ENCODE peak calls at places on chromosomes 7 and 10, in six cellular contexts. V is hepatic stellate cell, D is AG04449, C is HTR-8/SVneo, Z is psoas muscle, L is ureter. S is an unnamed sample.

GRCh38 chr10:118471863-118472262 is 123.6 kb downstream of the PRLHR start:
- DNase-seq in V (no peak), D (peak; percentile 9), C (no peak), Z (no peak), L (no peak), S (peak; percentile 29)

GRCh38 chr10:47164800-47165128 is 135.2 kb upstream of the GDF10 start:
- DNase-seq in V (no peak), D (no peak), C (no peak), Z (no peak), L (no peak), S (peak; percentile 57)

GRCh38 chr7:22576941-22577927 is 77.2 kb upstream of the STEAP1B start:
- DNase-seq in V (no peak), D (peak; percentile 98), C (no peak), Z (peak; percentile 28), L (peak; percentile 48), S (no peak)

GRCh38 chr10:72946963-72947362 is 7.6 kb downstream of the PLA2G12B start:
- DNase-seq in V (no peak), D (no peak), C (no peak), Z (no peak), L (no peak), S (no peak)

GRCh38 chr10:6173203-6173602 is 29.5 kb upstream of the PFKFB3 start:
- DNase-seq in V (no peak), D (no peak), C (no peak), Z (no peak), L (no peak), S (no peak)

GRCh38 chr7:124035706-124036105 is 2.8 kb upstream of the TMEM229A start:
- DNase-seq in V (no peak), D (no peak), C (no peak), Z (no peak), L (no peak), S (no peak)

GRCh38 chr7:11458736-11459483 is 373.1 kb downstream of the THSD7A start:
- DNase-seq in V (no peak), D (peak; percentile 14), C (no peak), Z (no peak), L (no peak), S (peak; percentile 39)

GRCh38 chr7:42236266-42237161 is 495 bp downstream of the GLI3 start:
- DNase-seq in V (peak; percentile 66), D (no peak), C (peak; percentile 49), Z (peak; percentile 55), L (peak; percentile 57), S (peak; percentile 63)

GRCh38 chr7:92698237-92698841 is 108.1 kb upstream of the FAM133B start:
- DNase-seq in V (peak; percentile 43), D (peak; percentile 67), C (no peak), Z (no peak), L (no peak), S (peak; percentile 92)

GRCh38 chr10:99529483-99530107 is 3.1 kb upstream of the NKX2-3 start:
- DNase-seq in V (no peak), D (no peak), C (no peak), Z (no peak), L (no peak), S (no peak)

GRCh38 chr7:66352071-66352470 is 146.9 kb downstream of the TPST1 start:
- DNase-seq in V (no peak), D (no peak), C (no peak), Z (no peak), L (no peak), S (peak; percentile 32)

GRCh38 chr10:113945075-113945686 is 90.7 kb downstream of the NHLRC2 start:
- DNase-seq in V (peak; percentile 45), D (peak; percentile 21), C (peak; percentile 19), Z (no peak), L (no peak), S (peak; percentile 87)

GRCh38 chr10:22341190-22341935 is 3.9 kb upstream of the SPAG6 start:
- DNase-seq in V (no peak), D (no peak), C (no peak), Z (no peak), L (peak; percentile 54), S (peak; percentile 61)

GRCh38 chr7:373818-374705 is 84.1 kb downstream of the FOXL3 start:
- DNase-seq in V (no peak), D (no peak), C (no peak), Z (no peak), L (no peak), S (no peak)

GRCh38 chr10:117762819-117763172 is 220.2 kb downstream of the EMX2 start:
- DNase-seq in V (no peak), D (no peak), C (no peak), Z (no peak), L (no peak), S (no peak)

GRCh38 chr10:48760983-48761382 is 76.3 kb downstream of the WDFY4 start:
- DNase-seq in V (no peak), D (no peak), C (no peak), Z (no peak), L (no peak), S (no peak)

GRCh38 chr7:40826419-40827216 is 691.8 kb downstream of the SUGCT start:
- DNase-seq in V (no peak), D (no peak), C (no peak), Z (no peak), L (no peak), S (peak; percentile 86)

GRCh38 chr10:104589871-104590270 is 51.2 kb upstream of the SORCS3 start:
- DNase-seq in V (peak; percentile 21), D (no peak), C (peak; percentile 49), Z (no peak), L (no peak), S (peak; percentile 9)

GRCh38 chr10:17479015-17479615 is 24.7 kb upstream of the ST8SIA6 start:
- DNase-seq in V (no peak), D (no peak), C (no peak), Z (no peak), L (no peak), S (no peak)

GRCh38 chr7:155570171-155570958 is 24.0 kb upstream of the CNPY1 start:
- DNase-seq in V (no peak), D (no peak), C (no peak), Z (no peak), L (no peak), S (no peak)

GRCh38 chr10:57925045-57925444 is 342.6 kb downstream of the IPMK start:
- DNase-seq in V (no peak), D (no peak), C (no peak), Z (no peak), L (no peak), S (no peak)

GRCh38 chr10:43000651-43001426 is 76.0 kb upstream of the RET start:
- DNase-seq in V (no peak), D (no peak), C (no peak), Z (no peak), L (no peak), S (no peak)

GRCh38 chr7:84231157-84231556 is 36.6 kb upstream of the SEMA3A start:
- DNase-seq in V (no peak), D (no peak), C (no peak), Z (no peak), L (no peak), S (no peak)

GRCh38 chr7:100588438-100588837 is 2.3 kb downstream of the FBXO24 start:
- DNase-seq in V (no peak), D (no peak), C (no peak), Z (no peak), L (no peak), S (no peak)

GRCh38 chr7:67758551-67758950 is 761.9 kb downstream of the TYW1 start:
- DNase-seq in V (no peak), D (no peak), C (no peak), Z (no peak), L (no peak), S (no peak)

GRCh38 chr10:89213191-89213808 is 6.2 kb upstream of the CH25H start:
- DNase-seq in V (peak; percentile 26), D (no peak), C (peak; percentile 17), Z (no peak), L (no peak), S (peak; percentile 37)

GRCh38 chr10:19915125-19915524 is 98.9 kb downstream of the PLXDC2 start:
- DNase-seq in V (no peak), D (no peak), C (no peak), Z (no peak), L (no peak), S (no peak)

GRCh38 chr10:17123062-17123661 is 6.4 kb downstream of the CUBN start:
- DNase-seq in V (peak; percentile 57), D (peak; percentile 40), C (no peak), Z (no peak), L (no peak), S (peak; percentile 76)

GRCh38 chr7:140540142-140540777 is 61.0 kb upstream of the MKRN1 start:
- DNase-seq in V (no peak), D (no peak), C (no peak), Z (no peak), L (no peak), S (no peak)

GRCh38 chr7:929311-929711 is 25.2 kb downstream of the ADAP1 start:
- DNase-seq in V (no peak), D (no peak), C (no peak), Z (peak; percentile 4), L (peak; percentile 29), S (no peak)

GRCh38 chr10:124689911-124690498 is 54.2 kb downstream of the FAM53B start:
- DNase-seq in V (no peak), D (no peak), C (no peak), Z (no peak), L (no peak), S (no peak)

GRCh38 chr10:55183993-55184392 is 383.0 kb upstream of the PCDH15 start:
- DNase-seq in V (no peak), D (no peak), C (no peak), Z (no peak), L (no peak), S (no peak)

GRCh38 chr10:113187066-113187777 is 237.2 kb downstream of the TCF7L2 start:
- DNase-seq in V (no peak), D (no peak), C (no peak), Z (peak; percentile 42), L (no peak), S (peak; percentile 65)

GRCh38 chr7:91554893-91555292 is 290.7 kb downstream of the FZD1 start:
- DNase-seq in V (no peak), D (no peak), C (no peak), Z (no peak), L (no peak), S (no peak)

GRCh38 chr7:127973797-127974196 is 57.4 kb downstream of the LRRC4 start:
- DNase-seq in V (no peak), D (no peak), C (no peak), Z (no peak), L (no peak), S (no peak)

S was measured in SJSA1.